ENCODE peak calls at places on chromosome 1, in six cellular contexts. N, L, P, A, E and X are unnamed samples. For H3K4me1 and H3K9me3, the result is how much of the 10 kb centered on the place peaks cover.

GRCh38 chr1:119946724-119947123 is 50.4 kb upstream of the ADAM30 start:
- DNase-seq in N (no peak), L (no peak), P (no peak), A (no peak), E (no peak), X (no peak)

GRCh38 chr1:55049914-55050278 is 10.5 kb downstream of the PCSK9 start:
- DNase-seq in N (no peak), L (peak), P (no peak), A (no peak), E (no peak), X (no peak)

GRCh38 chr1:13697738-13698137 is 2.2 kb upstream of the PRDM2 start:
- DNase-seq in N (no peak), L (no peak), P (no peak), A (no peak), E (no peak), X (no peak)

GRCh38 chr1:167362638-167363037 is 142.0 kb downstream of the POU2F1 start:
- DNase-seq in N (no peak), L (no peak), P (no peak), A (no peak), E (no peak), X (no peak)

GRCh38 chr1:204286841-204287387 is 72.8 kb downstream of the PLEKHA6 start:
- DNase-seq in N (no peak), L (peak), P (peak), A (no peak), E (no peak), X (peak)

GRCh38 chr1:202112864-202113689 is 9.6 kb upstream of the GPR37L1 start:
- DNase-seq in N (no peak), L (no peak), P (peak), A (no peak), E (peak), X (peak)

GRCh38 chr1:7259955-7260354 is 474.7 kb downstream of the CAMTA1 start:
- DNase-seq in N (no peak), L (no peak), P (no peak), A (no peak), E (no peak), X (no peak)

GRCh38 chr1:209106237-209106741 is 477.2 kb upstream of the CAMK1G start:
- DNase-seq in N (no peak), L (peak), P (no peak), A (no peak), E (no peak), X (no peak)

GRCh38 chr1:1243261-1243660 is 3.3 kb downstream of the C1QTNF12 start:
- DNase-seq in N (no peak), L (no peak), P (no peak), A (no peak), E (no peak), X (no peak)
- H3K4me3 ChIP-seq in N (no peak), L (no peak), P (no peak), A (no peak), E (no peak), X (no peak)

DNA sequence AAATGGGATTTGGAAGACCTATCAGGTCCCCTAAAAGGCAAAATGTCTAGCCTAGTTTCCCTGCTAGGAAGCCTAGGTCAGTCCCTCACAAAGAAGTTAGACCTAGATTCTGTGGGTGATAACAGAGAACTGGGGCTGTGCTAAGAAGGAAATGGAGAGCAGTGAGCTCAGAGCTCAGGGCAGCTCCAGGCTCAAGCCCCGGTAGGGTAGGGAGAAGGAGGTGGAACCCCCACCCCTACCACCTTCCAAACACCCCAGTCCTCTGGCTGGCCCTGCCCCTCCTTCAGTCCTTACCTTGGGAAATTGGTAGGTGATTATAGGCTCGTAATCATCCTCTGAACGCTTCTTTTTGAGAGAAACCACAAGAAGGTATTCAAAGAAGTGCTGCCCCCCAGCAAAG is 1.1 kb downstream of the DENND2D start:
- DNase-seq in N (no peak), L (no peak), P (no peak), A (no peak), E (no peak), X (no peak)
- H3K4me1 ChIP-seq in N (under half), L (under half), P (under half), A (under half), E (under half), X (under half)

DNA sequence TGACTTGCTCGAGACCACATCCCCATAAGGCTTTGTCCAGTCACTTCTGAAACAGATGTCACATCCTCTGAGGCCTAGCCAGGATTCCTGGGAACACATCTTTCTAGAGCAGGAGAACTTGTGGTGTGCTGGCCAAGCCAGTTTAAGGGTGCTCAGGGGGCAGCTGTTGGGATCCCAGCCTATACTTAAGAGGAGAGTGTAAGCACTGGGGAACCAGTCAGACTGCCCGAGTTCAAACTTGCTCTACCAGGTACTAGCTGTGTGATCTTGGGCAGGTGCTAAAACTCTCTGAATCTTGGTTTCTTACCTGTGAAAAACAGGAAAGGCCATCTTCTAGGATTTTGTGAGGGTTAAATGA is 15.6 kb upstream of the LY9 start:
- DNase-seq in N (no peak), L (no peak), P (no peak), A (no peak), E (no peak), X (no peak)
- H3K9me3 ChIP-seq in N (under half), L (under half), P (under half), A (under half), E (under half), X (under half)

DNA sequence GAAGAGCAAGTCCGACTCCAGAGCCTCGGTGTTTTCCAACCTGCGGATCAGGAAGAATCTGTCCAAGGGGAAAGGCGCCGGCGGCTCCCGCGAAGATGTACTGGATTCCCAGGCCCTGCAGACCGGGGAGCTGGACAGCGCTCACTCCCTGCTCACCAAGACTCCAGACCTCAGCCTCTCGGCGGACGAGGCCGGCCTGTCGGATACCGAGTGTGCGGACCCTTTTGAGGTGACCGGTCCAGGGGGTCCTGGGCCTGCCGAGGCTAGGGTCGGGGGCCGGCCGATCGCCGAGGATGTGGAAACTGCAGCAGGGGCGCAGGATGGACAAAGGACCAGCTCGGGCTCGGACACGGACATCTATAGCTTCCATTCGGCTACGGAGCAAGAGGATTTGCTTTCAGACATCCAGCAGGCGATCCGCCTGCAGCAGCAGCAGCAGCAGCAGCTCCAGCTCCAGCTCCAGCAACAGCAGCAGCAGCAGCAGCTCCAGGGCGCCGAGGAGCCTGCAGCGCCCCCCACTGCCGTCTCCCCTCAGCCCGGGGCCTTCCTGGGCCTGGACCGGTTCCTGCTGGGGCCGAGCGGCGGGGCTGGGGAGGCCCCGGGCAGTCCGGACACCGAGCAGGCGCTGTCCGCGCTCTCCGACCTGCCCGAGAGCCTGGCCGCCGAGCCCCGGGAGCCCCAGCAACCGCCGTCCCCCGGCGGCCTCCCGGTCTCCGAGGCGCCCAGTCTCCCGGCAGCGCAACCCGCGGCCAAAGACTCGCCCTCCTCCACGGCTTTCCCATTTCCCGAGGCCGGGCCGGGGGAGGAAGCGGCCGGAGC is 827 bp downstream of the FMN2 start:
- DNase-seq in N (peak), L (peak), P (no peak), A (peak), E (no peak), X (peak)
- H3K4me3 ChIP-seq in N (peak), L (peak), P (no peak), A (peak), E (peak), X (no peak)

GRCh38 chr1:234979316-234980223 is 149.1 kb downstream of the TOMM20 start:
- DNase-seq in N (no peak), L (no peak), P (no peak), A (no peak), E (no peak), X (no peak)
- H3K4me1 ChIP-seq in N (under half), L (under half), P (half or more), A (under half), E (half or more), X (half or more)

GRCh38 chr1:155018617-155019348 is 14.8 kb downstream of the DCST2 start:
- DNase-seq in N (peak), L (no peak), P (no peak), A (no peak), E (no peak), X (no peak)
- H3K9me3 ChIP-seq in N (under half), L (under half), P (under half), A (under half), E (under half), X (under half)

GRCh38 chr1:182061597-182061996 is at the start of gene ZNF648:
- DNase-seq in N (no peak), L (no peak), P (no peak), A (no peak), E (no peak), X (no peak)
- H3K4me3 ChIP-seq in N (no peak), L (no peak), P (no peak), A (no peak), E (no peak), X (no peak)

DNA sequence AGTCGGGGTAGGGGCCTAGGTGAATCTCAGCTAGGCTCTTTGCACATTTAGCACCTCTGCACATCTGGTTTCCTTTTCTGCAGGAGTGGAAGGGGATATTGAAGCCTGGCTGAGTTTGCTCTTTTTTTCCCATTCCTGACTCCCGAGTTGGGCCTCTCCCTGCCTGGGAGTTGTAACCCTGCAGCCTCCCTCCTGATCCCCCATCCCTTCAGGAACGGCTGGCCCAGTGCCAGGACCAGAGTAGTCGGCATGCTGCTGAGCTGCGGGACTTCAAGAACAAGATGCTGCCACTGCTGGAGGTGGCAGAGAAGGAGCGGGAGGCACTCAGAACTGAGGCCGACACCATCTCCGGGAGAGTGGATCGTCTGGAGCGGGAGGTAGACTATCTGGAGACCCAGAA is 846 bp downstream of the OLFML3 start:
- DNase-seq in N (no peak), L (peak), P (no peak), A (peak), E (peak), X (no peak)
- H3K4me1 ChIP-seq in N (under half), L (under half), P (under half), A (under half), E (under half), X (under half)

GRCh38 chr1:3027611-3028371 is 6.5 kb downstream of the ACTRT2 start:
- DNase-seq in N (no peak), L (no peak), P (no peak), A (no peak), E (peak), X (peak)
- H3K9me3 ChIP-seq in N (under half), L (under half), P (under half), A (under half), E (under half), X (under half)

GRCh38 chr1:8419861-8420260 is 101.9 kb downstream of the SLC45A1 start:
- DNase-seq in N (no peak), L (no peak), P (no peak), A (no peak), E (no peak), X (no peak)

GRCh38 chr1:8418301-8418700 is 100.4 kb downstream of the SLC45A1 start:
- DNase-seq in N (no peak), L (no peak), P (no peak), A (no peak), E (no peak), X (no peak)

GRCh38 chr1:8420318-8420717 is 102.4 kb downstream of the SLC45A1 start:
- DNase-seq in N (no peak), L (no peak), P (no peak), A (no peak), E (no peak), X (no peak)

GRCh38 chr1:8417625-8418024 is 99.7 kb downstream of the SLC45A1 start:
- DNase-seq in N (no peak), L (no peak), P (no peak), A (no peak), E (no peak), X (no peak)

DNA sequence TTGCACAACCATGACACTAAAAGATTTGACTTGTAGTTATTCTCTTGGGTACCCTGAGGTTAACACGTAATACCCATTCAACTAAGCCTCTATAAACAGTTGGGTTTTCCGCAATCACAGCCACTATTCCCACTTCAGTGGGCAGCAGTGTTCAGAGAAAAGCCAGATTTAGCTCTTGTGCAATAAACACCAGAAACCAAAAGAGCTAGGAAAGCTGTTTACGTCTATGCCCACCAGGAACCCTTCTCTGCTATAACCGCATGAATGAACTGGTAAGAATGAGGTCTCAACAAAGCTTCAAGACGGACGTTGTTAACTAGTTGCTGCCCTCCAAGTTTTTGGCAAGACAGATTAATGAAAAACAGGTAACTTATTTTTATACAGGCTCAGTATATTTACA is 101.3 kb downstream of the SLC45A1 start:
- DNase-seq in N (no peak), L (peak), P (no peak), A (no peak), E (no peak), X (no peak)
- H3K4me3 ChIP-seq in N (no peak), L (no peak), P (no peak), A (peak), E (no peak), X (no peak)